ENCODE peak calls at places on chromosomes 11 and 22, in four cellular contexts. Q, A, T and W are unnamed samples.
A peak's percentile ranks its signal among the peaks of the same experiment; 100 is the strongest.

GRCh38 chr11:45217991-45218390 is 68.2 kb downstream of the SYT13 start:
- DNase-seq in A (no peak), T (peak; percentile 18), Q (peak; percentile 15), W (no peak)

GRCh38 chr11:34354782-34355181 is 3.0 kb downstream of the ABTB2 start:
- DNase-seq in A (no peak), T (peak; percentile 72), Q (peak; percentile 50), W (no peak)

GRCh38 chr11:35173011-35173511 is 34.1 kb downstream of the CD44 start:
- DNase-seq in A (no peak), Q (no peak), T (peak; percentile 42), W (peak; percentile 79)

GRCh38 chr22:17831527-17832251 is 57.4 kb upstream of the BID start:
- DNase-seq in Q (peak; percentile 67), T (no peak), A (no peak), W (no peak)

GRCh38 chr11:94897330-94897768 is 76.0 kb downstream of the CWC15 start:
- DNase-seq in Q (peak; percentile 56), A (peak; percentile 37), T (peak; percentile 45), W (peak; percentile 44)

GRCh38 chr11:1082728-1083620 is 8.3 kb downstream of the MUC2 start:
- DNase-seq in T (no peak), A (no peak), Q (no peak), W (no peak)

GRCh38 chr11:82979824-82980223 is 78.3 kb downstream of the DDIAS start:
- DNase-seq in A (no peak), Q (peak; percentile 5), T (no peak), W (no peak)

GRCh38 chr11:88623536-88623935 is 286.0 kb upstream of the CTSC start:
- DNase-seq in Q (no peak), A (no peak), T (peak; percentile 14), W (no peak)

GRCh38 chr11:12687216-12687623 is 13.0 kb downstream of the TEAD1 start:
- DNase-seq in A (no peak), Q (no peak), T (no peak), W (no peak)

GRCh38 chr11:73361953-73362776 is 14.0 kb upstream of the RELT start:
- DNase-seq in T (no peak), A (peak; percentile 68), Q (no peak), W (no peak)

GRCh38 chr11:124069429-124070401 is 28.6 kb upstream of the OR10G7 start:
- DNase-seq in A (peak; percentile 41), Q (peak; percentile 78), T (peak; percentile 50), W (no peak)

GRCh38 chr11:91373497-91373896 is 851.1 kb upstream of the FAT3 start:
- DNase-seq in A (no peak), Q (no peak), T (no peak), W (no peak)

GRCh38 chr11:94199367-94200130 is 70.9 kb downstream of the PANX1 start:
- DNase-seq in T (peak; percentile 29), Q (peak; percentile 43), A (no peak), W (no peak)

GRCh38 chr11:26076591-26076990 is 255.3 kb upstream of the ANO3 start:
- DNase-seq in T (no peak), A (no peak), Q (no peak), W (no peak)

DNA sequence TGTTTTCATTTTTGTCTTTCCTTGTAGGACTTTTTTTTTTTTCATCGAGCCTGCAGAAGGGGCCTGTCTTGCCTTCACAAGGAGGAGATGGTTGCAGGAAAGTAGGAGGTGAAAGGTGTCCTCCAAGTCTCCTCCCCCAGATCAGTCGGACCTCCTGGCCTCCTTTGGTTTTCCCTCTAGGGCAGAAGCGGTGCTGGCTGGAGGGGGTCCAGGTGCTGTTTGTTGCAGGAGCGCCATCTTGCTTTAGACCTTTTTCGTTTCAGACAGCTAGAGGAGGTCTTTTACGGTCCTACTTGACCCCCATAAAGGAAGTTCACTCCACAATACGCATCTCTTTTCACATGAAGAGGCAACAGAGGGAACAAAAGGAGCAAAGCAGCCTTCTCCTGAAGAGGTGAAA is 66.0 kb downstream of the ZBTB16 start:
- DNase-seq in T (no peak), Q (no peak), A (no peak), W (no peak)
- H3K4me1 ChIP-seq in T (no peaks in the 10 kb centered on the region), Q (no peaks in the 10 kb centered on the region), A (peaks cover 23% of the 10 kb centered on the region), W (no peaks in the 10 kb centered on the region)

DNA sequence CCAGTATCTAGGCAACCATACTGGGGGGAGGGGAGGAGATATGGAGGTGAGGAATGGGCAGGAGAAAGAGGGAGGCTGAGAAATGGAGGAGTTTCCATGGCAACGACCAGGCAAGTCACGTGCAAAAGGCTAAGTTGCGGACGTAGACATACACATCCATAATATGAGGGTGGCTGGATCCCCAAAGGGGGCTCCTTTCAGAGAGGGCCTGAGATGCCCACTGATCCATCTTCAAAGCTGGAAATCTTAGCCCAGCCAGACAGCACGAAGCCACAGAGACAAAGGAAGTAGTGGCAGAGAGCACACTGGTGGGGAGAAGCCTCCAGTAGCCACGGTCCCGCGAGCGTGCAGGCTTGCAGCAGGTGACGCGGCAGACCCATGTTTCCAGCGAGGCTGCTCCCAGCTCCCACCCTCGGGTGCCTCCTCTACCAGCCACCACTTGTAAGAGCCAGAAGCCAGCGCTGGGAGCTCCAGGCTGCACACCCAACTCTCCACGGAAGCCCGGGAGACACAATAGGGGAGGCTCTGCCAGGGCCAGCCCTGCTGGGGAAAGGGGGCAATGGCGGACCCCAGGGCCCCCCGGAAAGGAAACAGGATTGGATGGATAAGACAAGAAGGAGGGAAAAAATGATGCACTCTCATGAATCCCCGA is 935 bp downstream of the FXYD6 start:
- DNase-seq in A (no peak), Q (no peak), T (no peak), W (no peak)
- H3K4me3 ChIP-seq in A (peak overlapping the region; percentile 81), Q (no peak overlapping the region), T (no peak overlapping the region), W (no peak overlapping the region)

DNA sequence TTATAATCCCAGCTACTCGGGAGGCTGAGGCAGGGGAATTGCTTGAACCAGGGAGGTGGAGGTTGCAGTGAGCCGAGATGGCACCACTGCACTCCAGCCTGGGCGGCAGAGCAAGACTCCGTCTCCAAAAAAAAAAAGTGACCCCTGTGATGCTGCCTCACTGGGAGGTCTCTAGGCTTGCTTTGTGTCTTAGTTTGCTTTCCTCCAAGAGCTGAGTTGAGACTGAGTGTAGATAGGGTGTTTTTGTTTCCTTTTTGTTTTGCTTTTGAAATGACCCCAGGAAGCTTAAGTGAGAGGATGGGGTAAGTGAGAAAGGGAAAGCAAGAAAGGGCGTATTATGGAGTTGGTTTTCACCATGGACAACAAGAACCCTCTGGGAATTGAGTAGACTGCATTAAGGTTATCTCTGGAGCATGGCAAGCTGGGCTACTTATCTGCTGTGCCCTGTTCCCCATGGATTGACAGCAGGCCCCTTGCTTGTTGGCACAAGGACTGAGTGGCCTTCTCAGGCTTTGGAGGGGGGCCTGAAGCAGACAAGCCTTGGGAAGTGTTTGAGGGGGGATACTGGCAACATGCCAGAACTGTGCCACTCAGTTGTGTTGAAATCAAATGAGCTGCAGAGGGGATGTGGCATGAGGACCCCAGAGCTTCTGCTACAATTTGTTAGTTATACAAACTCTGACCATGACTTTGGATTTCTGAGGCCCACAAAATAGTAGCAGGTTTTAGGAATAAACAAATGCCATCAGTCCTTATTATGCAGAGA is 300.6 kb upstream of the C11orf87 start:
- DNase-seq in T (no peak), Q (no peak), A (no peak), W (no peak)
- H3K4me2 ChIP-seq in T (no peak overlapping the region), Q (no peak overlapping the region), A (no peak overlapping the region), W (no peak overlapping the region)

GRCh38 chr22:33270596-33270995 is 212.4 kb upstream of the SYN3 start:
- DNase-seq in A (no peak), Q (no peak), T (no peak), W (no peak)
- H3K4me1 ChIP-seq in A (no peaks in the 10 kb centered on the region), Q (no peaks in the 10 kb centered on the region), T (no peaks in the 10 kb centered on the region), W (peaks cover 8% of the 10 kb centered on the region)

GRCh38 chr11:118911113-118911879 is 14.4 kb downstream of the BCL9L start:
- DNase-seq in A (no peak), T (peak; percentile 52), Q (peak; percentile 88), W (no peak)

GRCh38 chr11:118911880-118912741 is 13.6 kb downstream of the BCL9L start:
- DNase-seq in Q (peak; percentile 96), T (peak; percentile 93), A (no peak), W (no peak)

GRCh38 chr11:118914178-118914918 is 11.4 kb downstream of the BCL9L start:
- DNase-seq in Q (no peak), A (no peak), T (no peak), W (no peak)

GRCh38 chr11:118913411-118914125 is 12.2 kb downstream of the BCL9L start:
- DNase-seq in Q (peak; percentile 33), T (no peak), A (no peak), W (no peak)

DNA sequence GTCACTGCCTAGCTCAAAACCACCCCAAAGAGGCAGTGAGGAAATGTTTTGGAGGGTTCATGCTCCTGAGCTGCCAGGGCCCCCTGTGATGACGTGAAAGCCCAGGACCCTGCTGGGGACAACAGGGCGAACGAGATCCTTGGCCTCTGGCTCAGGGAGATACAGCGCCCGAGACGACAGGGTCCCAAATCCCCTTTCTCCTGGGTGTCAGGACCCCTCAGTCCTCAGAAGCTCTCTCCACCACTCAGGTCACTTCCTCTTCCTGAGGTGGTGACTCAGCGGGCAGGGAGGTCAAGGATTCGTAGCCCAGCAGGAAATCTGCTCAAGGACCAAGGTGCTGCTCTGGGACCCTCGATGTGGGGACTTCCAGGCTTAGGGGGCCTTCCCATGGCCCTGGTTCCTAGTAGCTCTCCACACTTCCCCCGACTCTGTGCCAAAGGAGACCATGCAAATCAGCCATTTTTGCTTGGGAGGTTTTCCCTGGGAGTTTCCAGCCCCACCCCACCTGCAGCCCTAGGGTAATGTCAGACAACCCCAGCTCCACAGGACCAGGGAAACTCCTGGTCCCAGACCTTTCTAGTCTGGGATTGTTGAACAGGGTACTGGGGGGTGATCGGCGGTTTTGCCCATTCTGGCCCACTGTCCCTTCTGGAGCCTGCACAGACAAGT is 12.8 kb downstream of the BCL9L start:
- DNase-seq in T (peak; percentile 24), Q (peak; percentile 64), A (no peak), W (no peak)
- H3K4me3 ChIP-seq in T (no peak overlapping the region), Q (peak overlapping the region; percentile 72), A (no peak overlapping the region), W (no peak overlapping the region)

GRCh38 chr22:37229805-37230672 is 14.0 kb downstream of the RAC2 start:
- DNase-seq in A (no peak), T (peak; percentile 51), Q (peak; percentile 90), W (peak; percentile 89)

GRCh38 chr22:37232140-37232998 is 11.7 kb downstream of the RAC2 start:
- DNase-seq in A (no peak), Q (no peak), T (no peak), W (no peak)

GRCh38 chr22:37230673-37231405 is 13.2 kb downstream of the RAC2 start:
- DNase-seq in A (no peak), T (no peak), Q (no peak), W (peak; percentile 86)

GRCh38 chr22:37229012-37229804 is 14.9 kb downstream of the RAC2 start:
- DNase-seq in T (peak; percentile 87), A (no peak), Q (peak; percentile 85), W (no peak)

GRCh38 chr22:37231406-37232139 is 12.5 kb downstream of the RAC2 start:
- DNase-seq in Q (no peak), A (no peak), T (no peak), W (no peak)
- H3K4me2 ChIP-seq in Q (no peak overlapping the region), A (no peak overlapping the region), T (no peak overlapping the region), W (peak overlapping the region; percentile 72)

DNA sequence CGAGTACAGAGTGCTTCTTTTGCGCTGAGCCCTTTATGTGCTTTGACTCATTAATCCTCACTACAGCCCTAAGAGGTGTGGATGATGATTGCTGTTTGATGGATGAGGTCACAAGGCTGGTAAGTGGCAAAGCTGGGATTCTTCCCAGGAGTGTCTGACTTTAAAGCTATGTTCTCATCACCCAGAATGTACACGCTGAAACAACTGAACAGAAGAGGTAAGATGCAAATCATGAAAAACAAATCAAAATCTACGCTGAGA is 37.7 kb upstream of the CREB3L1 start:
- DNase-seq in T (peak; percentile 22), A (no peak), Q (peak; percentile 89), W (no peak)
- H3K4me1 ChIP-seq in T (peaks cover 29% of the 10 kb centered on the region), A (peaks cover 23% of the 10 kb centered on the region), Q (peaks cover 46% of the 10 kb centered on the region), W (peaks cover 6% of the 10 kb centered on the region)

GRCh38 chr22:22879675-22880029 is 8.0 kb upstream of the IGLL5 start:
- DNase-seq in A (no peak), Q (no peak), T (no peak), W (no peak)
- H3K4me3 ChIP-seq in A (no peak overlapping the region), Q (no peak overlapping the region), T (no peak overlapping the region), W (no peak overlapping the region)